ENCODE peak calls at places on chromosome 20, in six cellular contexts. Z, B, C, H, E and J are unnamed samples.
A peak's percentile ranks its signal among the peaks of the same experiment; 100 is the strongest.

GRCh38 chr20:48034754-48035153 is 249.5 kb upstream of the SULF2 start:
- DNase-seq in C (no peak), Z (no peak), H (no peak), B (no peak), E (no peak), J (no peak)

GRCh38 chr20:34938466-34939163 is 17.0 kb downstream of the GSS start:
- DNase-seq in C (peak; percentile 77), E (no peak), B (no peak), H (peak; percentile 41), Z (no peak), J (peak; percentile 89)

GRCh38 chr20:35743693-35744491 is 1.8 kb upstream of the RBM39 start:
- DNase-seq in Z (no peak), E (no peak), C (no peak), H (no peak), B (no peak), J (no peak)

GRCh38 chr20:23668477-23668951 is 20.3 kb downstream of the CST4 start:
- DNase-seq in E (peak; percentile 72), Z (peak; percentile 18), B (no peak), C (peak; percentile 40), H (peak; percentile 51), J (peak; percentile 62)

GRCh38 chr20:12925214-12925755 is 83.5 kb upstream of the SPTLC3 start:
- DNase-seq in H (peak; percentile 53), Z (peak; percentile 56), E (peak; percentile 88), B (no peak), C (peak; percentile 33), J (peak; percentile 55)

GRCh38 chr20:56974499-56975250 is 291.8 kb downstream of the BMP7 start:
- DNase-seq in C (no peak), B (no peak), Z (no peak), E (peak; percentile 91), H (peak; percentile 67), J (no peak)

GRCh38 chr20:58875541-58876134 is 23.1 kb downstream of the GNAS start:
- DNase-seq in H (no peak), C (no peak), B (no peak), Z (no peak), E (no peak), J (no peak)

GRCh38 chr20:22925613-22925983 is 109.5 kb upstream of the SSTR4 start:
- DNase-seq in Z (no peak), E (no peak), C (no peak), H (no peak), B (no peak), J (no peak)

GRCh38 chr20:50594591-50595432 is 84.6 kb downstream of the PTPN1 start:
- DNase-seq in H (no peak), B (no peak), Z (no peak), C (no peak), E (no peak), J (no peak)

DNA sequence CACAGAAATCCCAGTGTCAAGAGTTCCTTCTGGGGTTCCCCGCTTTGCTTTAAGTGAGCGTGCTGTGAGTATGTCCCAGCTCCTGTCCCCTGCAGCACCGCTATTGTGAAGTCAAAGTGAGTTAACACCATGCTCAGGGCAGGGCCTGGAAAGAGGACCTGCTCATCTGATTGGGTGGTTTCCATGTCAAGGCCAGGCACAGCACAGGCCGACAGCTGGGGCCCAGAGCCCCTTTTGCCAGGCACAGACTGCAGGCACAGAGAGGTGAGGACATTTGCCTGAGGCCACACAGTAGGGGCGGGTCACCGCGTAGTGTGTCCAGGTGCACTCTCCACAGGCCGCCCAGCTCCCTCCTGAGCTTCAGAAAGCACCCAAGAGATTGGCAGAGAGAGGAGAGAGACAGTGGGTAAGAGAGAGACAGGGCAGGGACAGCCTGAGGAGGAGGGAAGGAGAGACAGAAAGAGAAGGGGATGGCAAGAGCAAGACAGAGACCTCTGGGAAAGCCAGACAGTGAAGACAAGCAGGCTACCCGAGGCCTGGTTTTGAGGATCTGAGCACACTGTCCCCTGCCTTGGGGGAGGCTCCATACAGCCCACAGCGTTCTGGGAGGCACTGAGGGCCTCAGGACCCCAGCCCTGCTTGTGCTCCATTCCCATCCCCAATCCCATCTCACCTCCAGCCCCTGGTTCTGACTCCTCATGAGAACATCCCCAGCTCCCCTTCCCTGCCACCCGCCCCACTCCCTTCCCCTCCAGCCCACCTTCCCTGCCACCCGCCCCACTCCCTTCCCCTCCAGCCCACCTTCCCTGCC is 6.5 kb upstream of the BPIFB1 start:
- DNase-seq in C (no peak), B (no peak), H (no peak), Z (no peak), E (no peak), J (no peak)
- H3K27me3 ChIP-seq in C (no peaks in the 10 kb centered on the region), B (no peaks in the 10 kb centered on the region), H (peaks cover 2% of the 10 kb centered on the region), Z (peaks cover 6% of the 10 kb centered on the region), E (no peaks in the 10 kb centered on the region), J (no peaks in the 10 kb centered on the region)

DNA sequence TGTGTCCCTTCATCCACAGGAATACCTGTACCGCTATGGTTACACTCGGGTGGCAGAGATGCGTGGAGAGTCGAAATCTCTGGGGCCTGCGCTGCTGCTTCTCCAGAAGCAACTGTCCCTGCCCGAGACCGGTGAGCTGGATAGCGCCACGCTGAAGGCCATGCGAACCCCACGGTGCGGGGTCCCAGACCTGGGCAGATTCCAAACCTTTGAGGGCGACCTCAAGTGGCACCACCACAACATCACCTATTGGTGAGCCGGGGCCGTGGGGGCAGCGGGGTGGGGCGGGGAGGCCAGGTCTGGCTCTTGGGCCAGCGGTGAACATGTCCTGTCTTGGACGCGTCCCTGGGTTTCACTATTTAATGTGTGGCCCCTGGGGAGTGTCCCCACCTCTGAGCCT is 1.1 kb downstream of the MMP9 start:
- DNase-seq in C (no peak), H (no peak), Z (no peak), E (peak; percentile 21), B (no peak), J (no peak)
- H3K27me3 ChIP-seq in C (peaks cover 46% of the 10 kb centered on the region), H (peaks cover 32% of the 10 kb centered on the region), Z (peaks cover 54% of the 10 kb centered on the region), E (peaks cover 32% of the 10 kb centered on the region), B (peaks cover 15% of the 10 kb centered on the region), J (no peaks in the 10 kb centered on the region)

GRCh38 chr20:62466806-62467537 is 8.8 kb downstream of the GATA5 start:
- DNase-seq in H (no peak), E (no peak), Z (no peak), C (no peak), B (no peak), J (no peak)
- H3K27me3 ChIP-seq in H (no peaks in the 10 kb centered on the region), E (peaks cover 7% of the 10 kb centered on the region), Z (peaks cover 45% of the 10 kb centered on the region), C (no peaks in the 10 kb centered on the region), B (no peaks in the 10 kb centered on the region), J (no peaks in the 10 kb centered on the region)

GRCh38 chr20:63413963-63414684 is 53.0 kb upstream of the CHRNA4 start:
- DNase-seq in C (no peak), E (no peak), H (no peak), Z (no peak), B (no peak), J (no peak)

GRCh38 chr20:63414720-63415417 is 53.7 kb upstream of the CHRNA4 start:
- DNase-seq in E (no peak), B (no peak), C (no peak), H (no peak), Z (no peak), J (no peak)

GRCh38 chr20:63416631-63417030 is 55.5 kb upstream of the CHRNA4 start:
- DNase-seq in B (no peak), E (no peak), C (no peak), H (no peak), Z (no peak), J (no peak)

GRCh38 chr20:63416109-63416430 is 54.9 kb upstream of the CHRNA4 start:
- DNase-seq in E (no peak), H (no peak), B (no peak), Z (no peak), C (no peak), J (no peak)

GRCh38 chr20:63415418-63416108 is 54.4 kb upstream of the CHRNA4 start:
- DNase-seq in H (no peak), E (no peak), C (no peak), Z (no peak), B (no peak), J (no peak)
- H3K27me3 ChIP-seq in H (peaks cover 13% of the 10 kb centered on the region), E (no peaks in the 10 kb centered on the region), C (peaks cover 8% of the 10 kb centered on the region), Z (peaks cover 59% of the 10 kb centered on the region), B (no peaks in the 10 kb centered on the region), J (no peaks in the 10 kb centered on the region)